ENCODE peak calls at places on chromosomes 4 and X, in seven cellular contexts. B is activated naive CD4-positive, alpha-beta T cell treated with anti-CD3 and anti-CD28 coated beads for 36 hours; P is cerebellum; G is T-cell; D is globus pallidus; O is amniotic stem cell; Q is HEK293T. Z is an unnamed sample.

GRCh38 chrX:104172121-104172520 is 5.9 kb downstream of the FAM199X start:
- DNase-seq in G (no peak), D (no peak), Q (no peak), B (no peak), O (no peak), P (no peak), Z (no peak)

GRCh38 chr4:15938182-15938581 is 358 bp downstream of the FGFBP1 start:
- DNase-seq in P (no peak), D (no peak), G (no peak), O (no peak), B (no peak), Q (peak; percentile 30), Z (no peak)

GRCh38 chrX:17833954-17834353 is 27.1 kb downstream of the RAI2 start:
- DNase-seq in O (no peak), G (no peak), B (no peak), Q (no peak), P (no peak), D (no peak), Z (no peak)

GRCh38 chrX:38880460-38880859 is 79.2 kb downstream of the MID1IP1 start:
- DNase-seq in G (no peak), D (no peak), B (no peak), O (no peak), P (no peak), Q (no peak), Z (no peak)

GRCh38 chrX:12145402-12145801 is 7.1 kb downstream of the FRMPD4 start:
- DNase-seq in P (no peak), O (no peak), B (no peak), Q (no peak), G (no peak), D (no peak), Z (no peak)

GRCh38 chr4:118363166-118363565 is 10.4 kb upstream of the PRSS12 start:
- DNase-seq in G (no peak), P (no peak), D (no peak), O (no peak), Q (no peak), B (no peak), Z (no peak)

GRCh38 chrX:110004210-110004609 is 1.3 kb downstream of the TMEM164 start:
- DNase-seq in P (no peak), Q (no peak), D (no peak), B (no peak), G (no peak), O (no peak), Z (no peak)

GRCh38 chr4:74038161-74039064 is at the start of gene CXCL3:
- DNase-seq in D (peak; percentile 16), G (no peak), P (peak; percentile 3), Q (peak; percentile 56), B (peak; percentile 17), O (peak; percentile 18), Z (peak; percentile 76)

GRCh38 chr4:156815717-156816319 is 155.8 kb downstream of the PDGFC start:
- DNase-seq in D (no peak), G (no peak), B (no peak), Q (peak; percentile 50), O (no peak), P (no peak), Z (no peak)

GRCh38 chr4:145565328-145565727 is 53.9 kb upstream of the MMAA start:
- DNase-seq in Q (no peak), B (no peak), G (no peak), O (no peak), P (no peak), D (no peak), Z (no peak)

Z was measured in endothelial cell.